ENCODE peak calls at places on chromosomes 11 and 22, in ten cellular contexts. One of them, this sample, is unnamed.

GRCh38 chr11:58549644-58550043 is 26.0 kb downstream of the LPXN start:
- DNase-seq in nephron progenitor cell: no peak
- DNase-seq in naive thymus-derived CD8-positive, alpha-beta T cell: no peak
- DNase-seq in retina: no peak
- DNase-seq in Calu3: no peak
- DNase-seq in RCC 7860: no peak
- DNase-seq in AG09319: no peak
- DNase-seq in NCI-H510A treated with DMSO at 0.1 percent for 48 hours: no peak
- DNase-seq in kidney glomerular epithelial cell: no peak
- DNase-seq in heart left ventricle: peak
- DNase-seq in this sample: no peak

GRCh38 chr11:116882386-116882785 is 45.0 kb upstream of the APOA1 start:
- DNase-seq in nephron progenitor cell: no peak
- DNase-seq in naive thymus-derived CD8-positive, alpha-beta T cell: no peak
- DNase-seq in retina: no peak
- DNase-seq in Calu3: no peak
- DNase-seq in RCC 7860: peak
- DNase-seq in AG09319: peak
- DNase-seq in NCI-H510A treated with DMSO at 0.1 percent for 48 hours: no peak
- DNase-seq in kidney glomerular epithelial cell: no peak
- DNase-seq in heart left ventricle: no peak
- DNase-seq in this sample: no peak

GRCh38 chr11:23988381-23989006 is 508.4 kb upstream of the LUZP2 start:
- DNase-seq in nephron progenitor cell: no peak
- DNase-seq in naive thymus-derived CD8-positive, alpha-beta T cell: no peak
- DNase-seq in retina: no peak
- DNase-seq in Calu3: no peak
- DNase-seq in RCC 7860: no peak
- DNase-seq in AG09319: no peak
- DNase-seq in NCI-H510A treated with DMSO at 0.1 percent for 48 hours: no peak
- DNase-seq in kidney glomerular epithelial cell: no peak
- DNase-seq in heart left ventricle: no peak
- DNase-seq in this sample: no peak

GRCh38 chr22:46678785-46679700 is 58.9 kb downstream of the GRAMD4 start:
- DNase-seq in nephron progenitor cell: no peak
- DNase-seq in naive thymus-derived CD8-positive, alpha-beta T cell: no peak
- DNase-seq in retina: no peak
- DNase-seq in Calu3: no peak
- DNase-seq in RCC 7860: no peak
- DNase-seq in AG09319: no peak
- DNase-seq in NCI-H510A treated with DMSO at 0.1 percent for 48 hours: no peak
- DNase-seq in kidney glomerular epithelial cell: no peak
- DNase-seq in heart left ventricle: no peak
- DNase-seq in this sample: no peak

GRCh38 chr22:38941488-38941987 is 15.9 kb upstream of the APOBEC3A start:
- DNase-seq in nephron progenitor cell: no peak
- DNase-seq in naive thymus-derived CD8-positive, alpha-beta T cell: no peak
- DNase-seq in retina: no peak
- DNase-seq in Calu3: no peak
- DNase-seq in RCC 7860: no peak
- DNase-seq in AG09319: no peak
- DNase-seq in NCI-H510A treated with DMSO at 0.1 percent for 48 hours: no peak
- DNase-seq in kidney glomerular epithelial cell: no peak
- DNase-seq in heart left ventricle: no peak
- DNase-seq in this sample: no peak

GRCh38 chr11:46272816-46273427 is 4.5 kb upstream of the CREB3L1 start:
- DNase-seq in nephron progenitor cell: no peak
- DNase-seq in naive thymus-derived CD8-positive, alpha-beta T cell: no peak
- DNase-seq in retina: no peak
- DNase-seq in Calu3: no peak
- DNase-seq in RCC 7860: peak
- DNase-seq in AG09319: no peak
- DNase-seq in NCI-H510A treated with DMSO at 0.1 percent for 48 hours: no peak
- DNase-seq in kidney glomerular epithelial cell: no peak
- DNase-seq in heart left ventricle: peak
- DNase-seq in this sample: no peak

GRCh38 chr11:36041988-36042606 is 98.2 kb downstream of the LDLRAD3 start:
- DNase-seq in nephron progenitor cell: no peak
- DNase-seq in naive thymus-derived CD8-positive, alpha-beta T cell: no peak
- DNase-seq in retina: no peak
- DNase-seq in Calu3: peak
- DNase-seq in RCC 7860: no peak
- DNase-seq in AG09319: no peak
- DNase-seq in NCI-H510A treated with DMSO at 0.1 percent for 48 hours: no peak
- DNase-seq in kidney glomerular epithelial cell: no peak
- DNase-seq in heart left ventricle: no peak
- DNase-seq in this sample: no peak

GRCh38 chr11:49302360-49302759 is 94.0 kb upstream of the FOLH1 start:
- DNase-seq in nephron progenitor cell: no peak
- DNase-seq in naive thymus-derived CD8-positive, alpha-beta T cell: no peak
- DNase-seq in retina: no peak
- DNase-seq in Calu3: no peak
- DNase-seq in RCC 7860: no peak
- DNase-seq in AG09319: no peak
- DNase-seq in NCI-H510A treated with DMSO at 0.1 percent for 48 hours: no peak
- DNase-seq in kidney glomerular epithelial cell: no peak
- DNase-seq in heart left ventricle: no peak
- DNase-seq in this sample: no peak

GRCh38 chr11:94068764-94069163 is 47.6 kb downstream of the HEPHL1 start:
- DNase-seq in nephron progenitor cell: no peak
- DNase-seq in naive thymus-derived CD8-positive, alpha-beta T cell: no peak
- DNase-seq in retina: no peak
- DNase-seq in Calu3: no peak
- DNase-seq in RCC 7860: no peak
- DNase-seq in AG09319: no peak
- DNase-seq in NCI-H510A treated with DMSO at 0.1 percent for 48 hours: no peak
- DNase-seq in kidney glomerular epithelial cell: peak
- DNase-seq in heart left ventricle: no peak
- DNase-seq in this sample: no peak

GRCh38 chr11:2740275-2740940 is 40.6 kb upstream of the KCNQ1OT1 start:
- DNase-seq in nephron progenitor cell: no peak
- DNase-seq in naive thymus-derived CD8-positive, alpha-beta T cell: no peak
- DNase-seq in retina: no peak
- DNase-seq in Calu3: no peak
- DNase-seq in RCC 7860: no peak
- DNase-seq in AG09319: no peak
- DNase-seq in NCI-H510A treated with DMSO at 0.1 percent for 48 hours: no peak
- DNase-seq in kidney glomerular epithelial cell: no peak
- DNase-seq in heart left ventricle: peak
- DNase-seq in this sample: no peak

GRCh38 chr22:20066617-20067383 is 13.2 kb upstream of the DGCR8 start:
- DNase-seq in nephron progenitor cell: no peak
- DNase-seq in naive thymus-derived CD8-positive, alpha-beta T cell: no peak
- DNase-seq in retina: no peak
- DNase-seq in Calu3: no peak
- DNase-seq in RCC 7860: no peak
- DNase-seq in AG09319: no peak
- DNase-seq in NCI-H510A treated with DMSO at 0.1 percent for 48 hours: no peak
- DNase-seq in kidney glomerular epithelial cell: no peak
- DNase-seq in heart left ventricle: no peak
- DNase-seq in this sample: no peak

GRCh38 chr11:67024410-67024809 is 1.5 kb downstream of the SYT12 start:
- DNase-seq in nephron progenitor cell: no peak
- DNase-seq in naive thymus-derived CD8-positive, alpha-beta T cell: no peak
- DNase-seq in retina: no peak
- DNase-seq in Calu3: no peak
- DNase-seq in RCC 7860: peak
- DNase-seq in AG09319: no peak
- DNase-seq in NCI-H510A treated with DMSO at 0.1 percent for 48 hours: no peak
- DNase-seq in kidney glomerular epithelial cell: no peak
- DNase-seq in heart left ventricle: no peak
- DNase-seq in this sample: no peak

GRCh38 chr11:7204778-7205177 is 46.9 kb upstream of the SYT9 start:
- DNase-seq in nephron progenitor cell: no peak
- DNase-seq in naive thymus-derived CD8-positive, alpha-beta T cell: no peak
- DNase-seq in retina: no peak
- DNase-seq in Calu3: no peak
- DNase-seq in RCC 7860: no peak
- DNase-seq in AG09319: no peak
- DNase-seq in NCI-H510A treated with DMSO at 0.1 percent for 48 hours: no peak
- DNase-seq in kidney glomerular epithelial cell: no peak
- DNase-seq in heart left ventricle: no peak
- DNase-seq in this sample: no peak

GRCh38 chr11:131745405-131745804 is 375.0 kb downstream of the NTM start:
- DNase-seq in nephron progenitor cell: no peak
- DNase-seq in naive thymus-derived CD8-positive, alpha-beta T cell: no peak
- DNase-seq in retina: no peak
- DNase-seq in Calu3: no peak
- DNase-seq in RCC 7860: no peak
- DNase-seq in AG09319: no peak
- DNase-seq in NCI-H510A treated with DMSO at 0.1 percent for 48 hours: no peak
- DNase-seq in kidney glomerular epithelial cell: no peak
- DNase-seq in heart left ventricle: no peak
- DNase-seq in this sample: no peak